ENCODE peak calls at places on chromosomes 2 and 18, in eight cellular contexts. E, V, Q, M, Z, J, B and S are unnamed samples.

GRCh38 chr2:172607379-172607928 is 51.6 kb downstream of the PDK1 start:
- DNase-seq in E (no peak), V (no peak), Q (no peak), M (no peak), Z (no peak), J (no peak), B (no peak), S (no peak)

GRCh38 chr2:68060652-68061051 is 2.2 kb downstream of the C1D start:
- DNase-seq in E (no peak), V (no peak), Q (no peak), M (no peak), Z (no peak), J (no peak), B (no peak), S (no peak)

GRCh38 chr2:43839776-43840564 is 1.2 kb downstream of the ABCG8 start:
- DNase-seq in E (no peak), V (no peak), Q (no peak), M (no peak), Z (no peak), J (no peak), B (no peak), S (no peak)

GRCh38 chr2:96537066-96537733 is 648 bp downstream of the ARID5A start:
- DNase-seq in E (no peak), V (no peak), Q (peak; percentile 87), M (peak; percentile 76), Z (peak; percentile 78), J (no peak), B (peak; percentile 73), S (peak; percentile 81)

GRCh38 chr18:48813833-48814489 is 136.8 kb downstream of the SMAD7 start:
- DNase-seq in E (no peak), V (no peak), Q (peak; percentile 48), M (no peak), Z (no peak), J (no peak), B (no peak), S (no peak)

GRCh38 chr2:197934926-197935274 is 130.5 kb downstream of the PLCL1 start:
- DNase-seq in E (no peak), V (no peak), Q (no peak), M (no peak), Z (no peak), J (no peak), B (no peak), S (no peak)

GRCh38 chr2:181172676-181173075 is 192.3 kb downstream of the UBE2E3 start:
- DNase-seq in E (no peak), V (no peak), Q (no peak), M (no peak), Z (no peak), J (no peak), B (no peak), S (no peak)

GRCh38 chr2:235416816-235417499 is 76.9 kb upstream of the AGAP1 start:
- DNase-seq in E (no peak), V (no peak), Q (no peak), M (no peak), Z (peak; percentile 12), J (no peak), B (no peak), S (peak; percentile 58)

GRCh38 chr2:233566141-233566956 is at the start of gene USP40:
- DNase-seq in E (peak; percentile 61), V (peak; percentile 91), Q (peak; percentile 94), M (peak; percentile 51), Z (peak; percentile 88), J (peak; percentile 63), B (peak; percentile 94), S (peak; percentile 91)

GRCh38 chr2:144330951-144331651 is 188.8 kb downstream of the ZEB2 start:
- DNase-seq in E (no peak), V (no peak), Q (no peak), M (peak; percentile 42), Z (peak; percentile 22), J (no peak), B (no peak), S (peak; percentile 19)

GRCh38 chr2:42928161-42928691 is 135.8 kb upstream of the HAAO start:
- DNase-seq in E (no peak), V (no peak), Q (no peak), M (no peak), Z (no peak), J (no peak), B (peak; percentile 64), S (no peak)

GRCh38 chr2:170886391-170886790 is 42.7 kb upstream of the GORASP2 start:
- DNase-seq in E (no peak), V (no peak), Q (no peak), M (no peak), Z (peak; percentile 96), J (no peak), B (no peak), S (peak; percentile 94)

GRCh38 chr2:238381341-238382130 is 45.2 kb upstream of the ASB1 start:
- DNase-seq in E (no peak), V (no peak), Q (no peak), M (no peak), Z (no peak), J (no peak), B (no peak), S (peak; percentile 80)

GRCh38 chr2:237820421-237820820 is 21.8 kb downstream of the RBM44 start:
- DNase-seq in E (no peak), V (no peak), Q (no peak), M (no peak), Z (no peak), J (no peak), B (no peak), S (no peak)

GRCh38 chr2:9001778-9002177 is 1.7 kb downstream of the MBOAT2 start:
- DNase-seq in E (no peak), V (no peak), Q (no peak), M (no peak), Z (no peak), J (no peak), B (no peak), S (no peak)

GRCh38 chr2:45009303-45009927 is at the start of gene SIX2:
- DNase-seq in E (no peak), V (peak; percentile 96), Q (peak; percentile 93), M (no peak), Z (peak; percentile 95), J (no peak), B (peak; percentile 99), S (peak; percentile 98)

GRCh38 chr18:25230658-25231326 is 121.2 kb downstream of the ZNF521 start:
- DNase-seq in E (no peak), V (no peak), Q (peak; percentile 93), M (no peak), Z (peak; percentile 66), J (peak; percentile 85), B (no peak), S (peak; percentile 89)

GRCh38 chr18:44673256-44673950 is 7.3 kb upstream of the SETBP1 start:
- DNase-seq in E (no peak), V (no peak), Q (no peak), M (no peak), Z (peak; percentile 27), J (no peak), B (peak; percentile 83), S (no peak)

GRCh38 chr2:240508832-240509545 is 48.8 kb downstream of the ANKMY1 start:
- DNase-seq in E (no peak), V (no peak), Q (no peak), M (no peak), Z (no peak), J (no peak), B (no peak), S (no peak)

GRCh38 chr2:111666160-111666559 is 217.8 kb downstream of the ANAPC1 start:
- DNase-seq in E (no peak), V (no peak), Q (no peak), M (no peak), Z (no peak), J (no peak), B (no peak), S (no peak)

GRCh38 chr2:182018218-182018617 is 32.6 kb downstream of the PPP1R1C start:
- DNase-seq in E (no peak), V (no peak), Q (no peak), M (no peak), Z (peak; percentile 70), J (no peak), B (no peak), S (peak; percentile 70)

GRCh38 chr2:100982431-100982861 is 19.6 kb upstream of the RPL31 start:
- DNase-seq in E (no peak), V (no peak), Q (peak; percentile 53), M (no peak), Z (no peak), J (peak; percentile 1), B (peak; percentile 14), S (no peak)

GRCh38 chr18:75121266-75121665 is 87.7 kb downstream of the PTGR3 start:
- DNase-seq in E (no peak), V (no peak), Q (no peak), M (no peak), Z (peak; percentile 14), J (no peak), B (no peak), S (peak; percentile 13)

GRCh38 chr2:175143678-175144077 is 24.3 kb downstream of the ATF2 start:
- DNase-seq in E (no peak), V (no peak), Q (no peak), M (no peak), Z (no peak), J (no peak), B (no peak), S (no peak)